ENCODE peak calls at places on chromosomes 5 and 9, in four cellular contexts. One of them, this sample, is unnamed.

GRCh38 chr5:23627976-23628375 is 120.6 kb downstream of the PRDM9 start:
- DNase-seq in cardiac fibroblast: no peak
- DNase-seq in astrocyte: no peak
- DNase-seq in tibial nerve: no peak
- DNase-seq in this sample: peak; percentile 41

GRCh38 chr9:136585531-136586120 is 39.8 kb upstream of the NOTCH1 start:
- DNase-seq in cardiac fibroblast: no peak
- DNase-seq in tibial nerve: no peak
- DNase-seq in astrocyte: no peak
- DNase-seq in this sample: no peak

GRCh38 chr5:8993031-8993430 is 552.8 kb downstream of the SEMA5A start:
- DNase-seq in cardiac fibroblast: peak; percentile 43
- DNase-seq in tibial nerve: no peak
- DNase-seq in astrocyte: no peak
- DNase-seq in this sample: peak; percentile 34

GRCh38 chr5:112551437-112552018 is 132.5 kb upstream of the EPB41L4A start:
- DNase-seq in cardiac fibroblast: peak; percentile 81
- DNase-seq in tibial nerve: no peak
- DNase-seq in astrocyte: peak; percentile 35
- DNase-seq in this sample: peak; percentile 73

GRCh38 chr5:123717139-123717538 is 205.2 kb downstream of the CSNK1G3 start:
- DNase-seq in cardiac fibroblast: peak; percentile 56
- DNase-seq in astrocyte: peak; percentile 85
- DNase-seq in tibial nerve: no peak
- DNase-seq in this sample: peak; percentile 79

GRCh38 chr5:126753227-126753626 is 23.7 kb upstream of the LMNB1 start:
- DNase-seq in tibial nerve: no peak
- DNase-seq in cardiac fibroblast: no peak
- DNase-seq in astrocyte: no peak
- DNase-seq in this sample: no peak

GRCh38 chr5:139636207-139636792 is 11.8 kb upstream of the CXXC5 start:
- DNase-seq in astrocyte: no peak
- DNase-seq in tibial nerve: no peak
- DNase-seq in cardiac fibroblast: no peak
- DNase-seq in this sample: no peak

GRCh38 chr5:11319851-11320580 is 559.0 kb upstream of the DAP start:
- DNase-seq in astrocyte: peak; percentile 61
- DNase-seq in cardiac fibroblast: no peak
- DNase-seq in tibial nerve: no peak
- DNase-seq in this sample: peak; percentile 6

GRCh38 chr5:38297830-38298608 is 39.7 kb downstream of the EGFLAM start:
- DNase-seq in astrocyte: no peak
- DNase-seq in cardiac fibroblast: no peak
- DNase-seq in tibial nerve: no peak
- DNase-seq in this sample: no peak

GRCh38 chr9:4530375-4530774 is 40.1 kb downstream of the SLC1A1 start:
- DNase-seq in tibial nerve: no peak
- DNase-seq in astrocyte: peak; percentile 41
- DNase-seq in cardiac fibroblast: peak; percentile 26
- DNase-seq in this sample: peak; percentile 71

GRCh38 chr5:16143361-16144049 is 36.1 kb downstream of the MARCHF11 start:
- DNase-seq in tibial nerve: no peak
- DNase-seq in astrocyte: no peak
- DNase-seq in cardiac fibroblast: no peak
- DNase-seq in this sample: no peak

GRCh38 chr5:167801999-167802398 is 489.4 kb upstream of the WWC1 start:
- DNase-seq in tibial nerve: no peak
- DNase-seq in astrocyte: no peak
- DNase-seq in cardiac fibroblast: no peak
- DNase-seq in this sample: no peak

GRCh38 chr9:23662320-23662719 is 163.7 kb downstream of the ELAVL2 start:
- DNase-seq in tibial nerve: no peak
- DNase-seq in cardiac fibroblast: no peak
- DNase-seq in astrocyte: no peak
- DNase-seq in this sample: no peak

GRCh38 chr5:40838076-40838475 is 3.1 kb upstream of the RPL37 start:
- DNase-seq in cardiac fibroblast: no peak
- DNase-seq in tibial nerve: no peak
- DNase-seq in astrocyte: no peak
- DNase-seq in this sample: no peak

DNA sequence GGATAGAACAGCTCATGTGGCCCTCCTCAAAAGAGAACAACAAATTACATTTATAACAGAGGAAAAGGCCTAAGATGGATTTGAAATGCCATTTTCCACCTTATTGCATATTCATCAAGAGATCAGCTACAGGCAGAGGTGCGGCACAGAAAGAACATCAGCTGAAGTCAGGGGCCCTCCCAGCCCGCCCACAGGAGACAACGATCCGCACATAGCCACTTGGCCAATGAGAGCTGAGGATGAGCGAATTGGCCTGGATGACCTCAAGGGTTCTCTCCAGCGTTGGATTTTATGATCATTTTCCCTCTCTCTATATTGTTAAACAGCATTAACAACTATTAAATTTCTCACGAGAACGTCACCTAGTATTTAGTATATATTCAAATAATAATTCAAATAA is 97.6 kb downstream of the GNAQ start:
- DNase-seq in tibial nerve: no peak
- DNase-seq in astrocyte: no peak
- DNase-seq in cardiac fibroblast: no peak
- DNase-seq in this sample: no peak
- H3K4me3 ChIP-seq in tibial nerve: no peak overlapping the region
- H3K4me3 ChIP-seq in astrocyte: no peak overlapping the region
- H3K4me3 ChIP-seq in cardiac fibroblast: no peak overlapping the region
- H3K4me3 ChIP-seq in this sample: no peak overlapping the region

GRCh38 chr9:131303702-131304101 is 14.2 kb downstream of the PLPP7 start:
- DNase-seq in cardiac fibroblast: no peak
- DNase-seq in tibial nerve: no peak
- DNase-seq in astrocyte: no peak
- DNase-seq in this sample: no peak
- H3K4me3 ChIP-seq in cardiac fibroblast: no peak overlapping the region
- H3K4me3 ChIP-seq in tibial nerve: no peak overlapping the region
- H3K4me3 ChIP-seq in astrocyte: no peak overlapping the region
- H3K4me3 ChIP-seq in this sample: no peak overlapping the region

GRCh38 chr5:90293931-90294330 is 115.6 kb downstream of the CETN3 start:
- DNase-seq in tibial nerve: no peak
- DNase-seq in astrocyte: peak; percentile 100
- DNase-seq in cardiac fibroblast: peak; percentile 71
- DNase-seq in this sample: peak; percentile 18

GRCh38 chr5:90287031-90287430 is 122.5 kb downstream of the CETN3 start:
- DNase-seq in tibial nerve: no peak
- DNase-seq in astrocyte: peak; percentile 52
- DNase-seq in cardiac fibroblast: no peak
- DNase-seq in this sample: no peak

GRCh38 chr5:90285581-90285980 is 124.0 kb downstream of the CETN3 start:
- DNase-seq in astrocyte: no peak
- DNase-seq in tibial nerve: no peak
- DNase-seq in cardiac fibroblast: no peak
- DNase-seq in this sample: no peak

GRCh38 chr5:90290648-90291047 is 118.9 kb downstream of the CETN3 start:
- DNase-seq in astrocyte: no peak
- DNase-seq in tibial nerve: no peak
- DNase-seq in cardiac fibroblast: no peak
- DNase-seq in this sample: no peak

DNA sequence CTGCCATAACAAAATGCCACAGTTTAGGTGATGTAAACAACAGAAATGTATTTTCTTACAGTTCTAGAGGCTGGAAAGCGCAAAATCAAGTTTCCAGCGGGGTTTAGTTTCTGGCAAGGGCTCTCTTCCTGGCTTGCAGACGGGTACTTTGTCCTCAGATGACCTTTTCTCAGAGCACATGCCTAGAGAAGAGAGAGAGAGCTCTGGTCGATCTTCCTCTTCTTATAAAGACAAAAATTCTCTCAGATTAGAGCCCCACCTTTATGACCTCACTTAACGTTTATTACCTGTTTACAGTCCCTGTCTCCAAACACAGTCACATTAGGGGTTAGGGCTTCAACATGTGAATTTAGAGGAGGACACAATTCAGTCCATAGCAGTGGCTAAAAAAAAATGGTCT is 119.7 kb downstream of the CETN3 start:
- DNase-seq in cardiac fibroblast: peak; percentile 17
- DNase-seq in astrocyte: no peak
- DNase-seq in tibial nerve: no peak
- DNase-seq in this sample: peak; percentile 12
- H3K4me3 ChIP-seq in cardiac fibroblast: no peak overlapping the region
- H3K4me3 ChIP-seq in astrocyte: no peak overlapping the region
- H3K4me3 ChIP-seq in tibial nerve: no peak overlapping the region
- H3K4me3 ChIP-seq in this sample: no peak overlapping the region

DNA sequence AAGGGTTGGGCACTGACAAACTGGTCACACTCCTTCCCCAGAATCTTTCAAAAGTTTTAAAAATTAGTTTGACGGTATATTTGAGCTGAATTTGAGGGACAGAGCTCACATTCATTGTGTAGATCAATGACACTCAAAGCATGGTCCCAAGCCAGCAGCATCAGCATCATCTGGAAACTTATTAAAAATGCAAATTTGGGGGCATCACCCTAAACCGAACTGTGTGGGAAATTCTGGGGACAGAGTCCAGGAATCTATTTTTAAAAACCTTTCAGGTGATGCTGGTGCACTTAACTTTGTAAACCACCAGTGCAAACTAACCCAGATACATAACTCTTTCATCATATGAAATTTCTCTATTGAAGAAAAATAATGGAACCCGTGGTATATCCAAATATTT is 58.1 kb upstream of the MTAP start:
- DNase-seq in astrocyte: no peak
- DNase-seq in tibial nerve: no peak
- DNase-seq in cardiac fibroblast: no peak
- DNase-seq in this sample: no peak
- H3K4me3 ChIP-seq in astrocyte: no peak overlapping the region
- H3K4me3 ChIP-seq in tibial nerve: no peak overlapping the region
- H3K4me3 ChIP-seq in cardiac fibroblast: no peak overlapping the region
- H3K4me3 ChIP-seq in this sample: no peak overlapping the region

GRCh38 chr9:91117474-91117891 is 244.2 kb downstream of the AUH start:
- DNase-seq in astrocyte: no peak
- DNase-seq in cardiac fibroblast: no peak
- DNase-seq in tibial nerve: no peak
- DNase-seq in this sample: no peak
- H3K4me3 ChIP-seq in astrocyte: no peak overlapping the region
- H3K4me3 ChIP-seq in cardiac fibroblast: no peak overlapping the region
- H3K4me3 ChIP-seq in tibial nerve: no peak overlapping the region
- H3K4me3 ChIP-seq in this sample: no peak overlapping the region

GRCh38 chr5:88686077-88686541 is 196.9 kb downstream of the MEF2C start:
- DNase-seq in cardiac fibroblast: no peak
- DNase-seq in astrocyte: no peak
- DNase-seq in tibial nerve: no peak
- DNase-seq in this sample: no peak
- H3K4me3 ChIP-seq in cardiac fibroblast: no peak overlapping the region
- H3K4me3 ChIP-seq in astrocyte: peak overlapping the region; percentile 60
- H3K4me3 ChIP-seq in tibial nerve: no peak overlapping the region
- H3K4me3 ChIP-seq in this sample: no peak overlapping the region

This sample was measured in fibroblast of mammary gland.